ENCODE peak calls at places on chromosomes 4 and X, in five cellular contexts. Q is CD4-positive, alpha-beta T cell; I is CD8-positive, alpha-beta T cell; L is ovary; Y is progenitor cell of endocrine pancreas. P is an unnamed sample.

GRCh38 chr4:126790633-126791032 is 842.1 kb upstream of the INTU start:
- DNase-seq in I (no peak), Q (no peak), Y (no peak), L (no peak), P (no peak)

GRCh38 chr4:55758081-55758480 is 61.5 kb upstream of the EXOC1L start:
- DNase-seq in Q (no peak), Y (no peak), L (no peak), I (no peak), P (no peak)

GRCh38 chrX:68694429-68695205 is 47.2 kb downstream of the STARD8 start:
- DNase-seq in L (no peak), Q (no peak), Y (no peak), I (no peak), P (no peak)

GRCh38 chr4:9938933-9939332 is 82.4 kb downstream of the SLC2A9 start:
- DNase-seq in Q (no peak), L (no peak), Y (no peak), I (no peak), P (no peak)

GRCh38 chr4:120156115-120156718 is 89.6 kb upstream of the MAD2L1 start:
- DNase-seq in Y (peak; percentile 19), Q (no peak), I (no peak), L (no peak), P (peak; percentile 41)

GRCh38 chr4:8345053-8345945 is 75.7 kb downstream of the HTRA3 start:
- DNase-seq in Y (no peak), Q (no peak), L (no peak), I (no peak), P (no peak)

GRCh38 chrX:15931362-15931761 is 76.7 kb upstream of the AP1S2 start:
- DNase-seq in L (no peak), Q (no peak), I (no peak), Y (no peak), P (no peak)

GRCh38 chr4:174611792-174612191 is 89.5 kb upstream of the HPGD start:
- DNase-seq in I (no peak), L (no peak), Q (no peak), Y (no peak), P (no peak)

GRCh38 chr4:93731448-93731847 is 97.1 kb upstream of the ATOH1 start:
- DNase-seq in I (no peak), Q (no peak), L (no peak), Y (no peak), P (no peak)

GRCh38 chrX:107718156-107718621 is 57.4 kb downstream of the TSC22D3 start:
- DNase-seq in Y (peak; percentile 43), Q (peak; percentile 58), L (peak; percentile 61), I (peak; percentile 80), P (peak; percentile 61)

GRCh38 chr4:150368667-150369066 is 213.3 kb upstream of the MAB21L2 start:
- DNase-seq in L (no peak), Y (no peak), I (no peak), Q (no peak), P (no peak)

GRCh38 chrX:619812-620493 is 10.6 kb upstream of the SHOX start:
- DNase-seq in Y (no peak), I (peak; percentile 23), L (no peak), Q (no peak), P (no peak)

GRCh38 chrX:68727696-68728095 is 80.2 kb downstream of the STARD8 start:
- DNase-seq in I (no peak), Y (no peak), L (no peak), Q (no peak), P (no peak)

GRCh38 chr4:54091637-54092404 is 8.1 kb upstream of the GSX2 start:
- DNase-seq in I (peak; percentile 89), L (peak; percentile 71), Y (peak; percentile 27), Q (peak; percentile 66), P (no peak)

GRCh38 chr4:137180349-137180748 is 351.9 kb downstream of the PCDH18 start:
- DNase-seq in L (no peak), I (no peak), Q (no peak), Y (no peak), P (no peak)

GRCh38 chr4:87559090-87559837 is 30.1 kb upstream of the SPARCL1 start:
- DNase-seq in Y (no peak), L (no peak), I (peak; percentile 55), Q (no peak), P (no peak)

GRCh38 chr4:109067509-109068205 is 234.8 kb downstream of the COL25A1 start:
- DNase-seq in I (no peak), L (peak; percentile 18), Q (no peak), Y (no peak), P (no peak)

GRCh38 chr4:139523076-139523475 is 32.9 kb downstream of the SETD7 start:
- DNase-seq in I (no peak), Q (no peak), L (no peak), Y (no peak), P (no peak)

GRCh38 chrX:69616520-69617203 is 749 bp downstream of the EDA start:
- DNase-seq in Y (peak; percentile 9), I (no peak), L (peak; percentile 41), Q (no peak), P (peak; percentile 5)

GRCh38 chr4:85824166-85824945 is 349.4 kb downstream of the ARHGAP24 start:
- DNase-seq in Y (no peak), Q (no peak), I (no peak), L (no peak), P (no peak)

DNA sequence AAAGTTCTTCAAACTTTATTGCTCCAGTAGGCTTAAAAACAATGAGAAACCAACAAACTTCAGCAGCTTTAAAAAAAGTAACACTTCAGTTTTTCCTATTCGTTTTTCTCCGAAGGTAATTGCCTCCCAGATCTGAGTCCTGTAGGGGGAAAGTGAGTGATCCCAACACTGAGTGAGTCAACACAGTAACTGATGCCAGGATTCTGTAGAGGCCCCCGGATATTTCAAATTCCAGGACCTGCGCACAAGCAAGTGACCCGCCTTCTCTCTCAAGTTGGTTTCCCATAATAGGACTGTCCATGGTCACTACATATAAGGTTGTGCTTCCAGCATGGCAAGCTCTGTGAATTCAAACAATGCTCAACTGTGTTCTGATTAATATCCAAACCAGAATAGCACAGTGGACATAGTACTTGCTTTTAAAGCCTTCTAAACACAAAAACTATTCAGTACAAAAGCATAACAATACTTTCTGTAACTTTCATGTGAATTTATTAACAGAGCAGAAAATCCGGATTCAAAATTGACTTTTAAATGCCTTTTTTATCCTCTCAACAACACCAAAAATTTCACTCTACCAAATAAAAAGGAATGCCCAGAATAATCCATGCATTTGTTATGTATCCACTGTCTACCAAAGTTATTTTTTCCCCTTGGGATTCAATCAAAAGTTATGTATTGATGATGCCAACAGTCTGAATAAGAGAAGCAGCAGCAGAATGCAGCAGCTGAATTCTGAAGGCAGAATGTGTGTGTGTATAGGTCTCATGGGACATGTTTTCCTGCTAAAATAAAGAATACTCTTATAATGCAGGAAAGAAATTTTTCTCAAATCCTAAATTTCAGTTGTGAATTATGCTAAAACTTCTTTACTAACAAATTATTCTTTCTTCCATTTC is at the start of gene DMD:
- DNase-seq in Y (no peak), L (peak; percentile 19), Q (no peak), I (no peak), P (peak; percentile 6)
- TF ChIP-seq CTCF in Y (no peak), L (no peak), Q (no peak), I (no peak), P (no peak)

GRCh38 chr4:113083346-113083745 is 33.9 kb downstream of the ANK2 start:
- DNase-seq in Y (no peak), I (no peak), L (no peak), Q (no peak), P (no peak)

GRCh38 chr4:113090954-113091353 is 41.5 kb downstream of the ANK2 start:
- DNase-seq in Q (no peak), I (no peak), L (no peak), Y (no peak), P (no peak)

GRCh38 chr4:113080624-113081023 is 31.2 kb downstream of the ANK2 start:
- DNase-seq in Q (no peak), L (no peak), I (no peak), Y (no peak), P (no peak)

GRCh38 chr4:113088050-113088449 is 38.6 kb downstream of the ANK2 start:
- DNase-seq in L (no peak), Y (no peak), Q (no peak), I (no peak), P (no peak)

DNA sequence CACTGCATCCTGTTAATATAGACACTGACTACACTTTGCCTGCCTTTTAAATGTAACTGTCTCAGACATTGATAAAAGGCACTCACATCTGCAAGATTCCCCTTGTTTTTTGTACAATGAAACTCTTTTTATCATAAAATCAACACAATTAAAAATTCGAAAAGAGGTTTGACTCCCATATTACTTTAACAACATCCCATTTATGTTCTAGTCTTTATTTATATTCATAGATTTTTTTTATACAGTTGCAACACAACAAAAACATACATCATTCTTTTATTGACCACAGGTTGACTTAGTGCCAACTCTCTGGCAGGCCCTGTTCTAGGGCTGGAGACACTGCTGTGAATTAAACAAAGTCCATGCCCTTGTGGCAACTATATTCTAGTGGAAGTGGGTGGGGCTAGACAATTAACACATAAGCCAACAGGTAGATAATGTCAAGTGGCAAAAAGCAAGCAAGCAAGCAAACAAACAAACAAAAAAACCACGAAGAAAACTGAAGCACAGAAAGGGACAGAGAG is 36.8 kb downstream of the ANK2 start:
- DNase-seq in Q (no peak), Y (no peak), L (no peak), I (no peak), P (no peak)
- TF ChIP-seq CTCF in Q (no peak), Y (no peak), L (no peak), I (no peak), P (no peak)

GRCh38 chr4:80202190-80202711 is 4.9 kb downstream of the PRDM8 start:
- DNase-seq in I (peak; percentile 86), Y (peak; percentile 77), Q (peak; percentile 72), L (peak; percentile 90), P (peak; percentile 77)
- TF ChIP-seq CTCF in I (peak; percentile 78), Y (peak; percentile 84), Q (peak; percentile 73), L (peak; percentile 84), P (peak; percentile 81)

DNA sequence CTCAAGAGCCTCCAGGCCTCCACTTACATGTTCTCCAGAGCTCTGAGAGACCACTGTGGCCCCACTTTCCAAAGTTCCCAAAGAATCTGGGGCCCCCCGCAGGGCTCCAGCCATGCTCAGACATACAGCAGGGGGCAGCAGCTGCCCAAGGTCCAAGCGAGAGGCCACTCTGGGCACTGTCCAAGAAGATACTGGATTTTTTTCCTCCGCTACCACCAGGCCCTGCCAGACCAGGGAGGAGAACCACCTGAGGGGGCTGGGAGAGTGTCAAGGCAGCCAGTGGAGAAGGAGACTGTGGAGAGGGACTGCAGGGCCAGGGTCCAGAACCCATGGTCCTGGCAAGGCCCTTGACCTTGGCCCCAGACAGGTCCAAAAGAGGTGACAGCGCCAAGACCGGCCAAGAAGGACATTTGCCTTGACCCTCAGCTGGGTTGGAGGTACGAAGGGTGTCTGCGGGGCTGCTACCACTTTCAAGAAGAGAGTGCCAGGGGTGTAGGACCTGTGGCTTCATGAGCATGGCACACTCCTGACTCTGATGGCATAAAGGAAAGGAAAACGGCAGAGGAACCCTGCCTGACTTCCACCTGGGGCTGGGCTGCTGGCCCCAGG is 5.3 kb downstream of the EMD start:
- DNase-seq in L (peak; percentile 58), I (no peak), Q (no peak), Y (no peak), P (no peak)
- TF ChIP-seq CTCF in L (peak; percentile 16), I (no peak), Q (no peak), Y (peak; percentile 41), P (peak; percentile 28)

DNA sequence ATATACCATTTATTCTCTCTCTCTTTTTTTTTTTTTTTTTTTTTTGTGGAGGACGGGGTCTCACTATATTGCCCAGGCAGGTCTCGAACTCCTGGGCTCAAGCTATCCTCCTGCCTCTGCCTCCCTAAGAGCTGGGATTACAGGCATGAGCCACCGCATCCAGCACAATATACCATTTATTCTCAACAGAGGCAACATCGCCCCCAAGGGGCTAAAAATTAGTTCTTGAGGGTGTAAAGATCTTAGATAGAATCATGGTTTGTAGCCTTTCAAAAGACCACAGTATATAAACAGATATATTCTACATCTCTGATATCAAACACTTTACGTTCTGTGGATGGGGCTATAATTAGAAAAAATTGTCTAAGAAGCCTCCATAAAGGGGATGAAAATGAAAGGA is 39.8 kb upstream of the TCEAL2 start:
- DNase-seq in Y (no peak), L (no peak), Q (no peak), I (no peak), P (no peak)
- TF ChIP-seq CTCF in Y (peak; percentile 8), L (no peak), Q (no peak), I (no peak), P (no peak)

P was measured in neural crest cell.